ENCODE peak calls at places on chromosomes 16 and 17, in seven cellular contexts. One of them, this sample, is unnamed.

GRCh38 chr17:29784661-29785060 is 145.4 kb downstream of the SSH2 start:
- DNase-seq in Panc1: no peak
- DNase-seq in substantia nigra: no peak
- DNase-seq in activated T-cell treated with anti-CD3 and anti-CD28 coated beads for 24 hours: no peak
- DNase-seq in type B pancreatic cell: no peak
- DNase-seq in choroid plexus epithelial cell: peak
- DNase-seq in T-helper 2 cell: no peak
- DNase-seq in this sample: no peak

GRCh38 chr17:37388266-37388665 is 12.5 kb downstream of the C17orf78 start:
- DNase-seq in choroid plexus epithelial cell: peak
- DNase-seq in activated T-cell treated with anti-CD3 and anti-CD28 coated beads for 24 hours: no peak
- DNase-seq in Panc1: no peak
- DNase-seq in substantia nigra: no peak
- DNase-seq in type B pancreatic cell: no peak
- DNase-seq in T-helper 2 cell: no peak
- DNase-seq in this sample: no peak

GRCh38 chr16:30183236-30183960 is at the start of gene CORO1A:
- DNase-seq in choroid plexus epithelial cell: peak
- DNase-seq in T-helper 2 cell: peak
- DNase-seq in activated T-cell treated with anti-CD3 and anti-CD28 coated beads for 24 hours: peak
- DNase-seq in type B pancreatic cell: peak
- DNase-seq in Panc1: peak
- DNase-seq in substantia nigra: peak
- DNase-seq in this sample: no peak

GRCh38 chr17:34114174-34114573 is 140.9 kb upstream of the CCL2 start:
- DNase-seq in choroid plexus epithelial cell: no peak
- DNase-seq in Panc1: no peak
- DNase-seq in T-helper 2 cell: no peak
- DNase-seq in type B pancreatic cell: no peak
- DNase-seq in activated T-cell treated with anti-CD3 and anti-CD28 coated beads for 24 hours: no peak
- DNase-seq in substantia nigra: no peak
- DNase-seq in this sample: no peak

GRCh38 chr16:86960266-86960665 is 356.9 kb downstream of the C16orf95 start:
- DNase-seq in substantia nigra: no peak
- DNase-seq in type B pancreatic cell: no peak
- DNase-seq in Panc1: no peak
- DNase-seq in choroid plexus epithelial cell: no peak
- DNase-seq in activated T-cell treated with anti-CD3 and anti-CD28 coated beads for 24 hours: no peak
- DNase-seq in T-helper 2 cell: no peak
- DNase-seq in this sample: no peak

GRCh38 chr16:25135239-25135878 is 23.8 kb downstream of the LCMT1 start:
- DNase-seq in type B pancreatic cell: no peak
- DNase-seq in activated T-cell treated with anti-CD3 and anti-CD28 coated beads for 24 hours: no peak
- DNase-seq in T-helper 2 cell: no peak
- DNase-seq in choroid plexus epithelial cell: peak
- DNase-seq in substantia nigra: no peak
- DNase-seq in Panc1: no peak
- DNase-seq in this sample: no peak

GRCh38 chr16:3158014-3158497 is 23.2 kb downstream of the ZNF213 start:
- DNase-seq in choroid plexus epithelial cell: peak
- DNase-seq in Panc1: no peak
- DNase-seq in substantia nigra: no peak
- DNase-seq in activated T-cell treated with anti-CD3 and anti-CD28 coated beads for 24 hours: no peak
- DNase-seq in type B pancreatic cell: no peak
- DNase-seq in T-helper 2 cell: no peak
- DNase-seq in this sample: no peak

GRCh38 chr17:74798239-74798707 is 22.1 kb upstream of the NAT9 start:
- DNase-seq in Panc1: no peak
- DNase-seq in activated T-cell treated with anti-CD3 and anti-CD28 coated beads for 24 hours: no peak
- DNase-seq in choroid plexus epithelial cell: peak
- DNase-seq in substantia nigra: no peak
- DNase-seq in T-helper 2 cell: no peak
- DNase-seq in type B pancreatic cell: no peak
- DNase-seq in this sample: no peak

GRCh38 chr17:47301161-47301560 is 22.6 kb upstream of the EFCAB13 start:
- DNase-seq in substantia nigra: no peak
- DNase-seq in Panc1: no peak
- DNase-seq in type B pancreatic cell: peak
- DNase-seq in choroid plexus epithelial cell: no peak
- DNase-seq in activated T-cell treated with anti-CD3 and anti-CD28 coated beads for 24 hours: no peak
- DNase-seq in T-helper 2 cell: peak
- DNase-seq in this sample: no peak

GRCh38 chr17:50817838-50818237 is 17.5 kb upstream of the WFIKKN2 start:
- DNase-seq in activated T-cell treated with anti-CD3 and anti-CD28 coated beads for 24 hours: no peak
- DNase-seq in T-helper 2 cell: no peak
- DNase-seq in Panc1: no peak
- DNase-seq in substantia nigra: no peak
- DNase-seq in type B pancreatic cell: no peak
- DNase-seq in choroid plexus epithelial cell: peak
- DNase-seq in this sample: peak

GRCh38 chr16:86383488-86384262 is 126.7 kb upstream of the FOXF1 start:
- DNase-seq in T-helper 2 cell: no peak
- DNase-seq in Panc1: no peak
- DNase-seq in substantia nigra: no peak
- DNase-seq in choroid plexus epithelial cell: peak
- DNase-seq in type B pancreatic cell: no peak
- DNase-seq in activated T-cell treated with anti-CD3 and anti-CD28 coated beads for 24 hours: no peak
- DNase-seq in this sample: no peak

GRCh38 chr17:66764559-66764958 is 70.4 kb upstream of the CACNG5 start:
- DNase-seq in choroid plexus epithelial cell: no peak
- DNase-seq in T-helper 2 cell: no peak
- DNase-seq in type B pancreatic cell: no peak
- DNase-seq in activated T-cell treated with anti-CD3 and anti-CD28 coated beads for 24 hours: no peak
- DNase-seq in Panc1: no peak
- DNase-seq in substantia nigra: no peak
- DNase-seq in this sample: no peak

GRCh38 chr16:30005341-30006094 is 5.3 kb downstream of the DOC2A start:
- DNase-seq in activated T-cell treated with anti-CD3 and anti-CD28 coated beads for 24 hours: no peak
- DNase-seq in substantia nigra: no peak
- DNase-seq in T-helper 2 cell: peak
- DNase-seq in type B pancreatic cell: no peak
- DNase-seq in Panc1: no peak
- DNase-seq in choroid plexus epithelial cell: peak
- DNase-seq in this sample: no peak

GRCh38 chr17:57451126-57451690 is 194.9 kb downstream of the MSI2 start:
- DNase-seq in Panc1: no peak
- DNase-seq in substantia nigra: no peak
- DNase-seq in T-helper 2 cell: peak
- DNase-seq in choroid plexus epithelial cell: no peak
- DNase-seq in type B pancreatic cell: no peak
- DNase-seq in activated T-cell treated with anti-CD3 and anti-CD28 coated beads for 24 hours: no peak
- DNase-seq in this sample: no peak

GRCh38 chr17:32283745-32284207 is 18.1 kb downstream of the RHBDL3 start:
- DNase-seq in activated T-cell treated with anti-CD3 and anti-CD28 coated beads for 24 hours: no peak
- DNase-seq in T-helper 2 cell: no peak
- DNase-seq in Panc1: no peak
- DNase-seq in choroid plexus epithelial cell: no peak
- DNase-seq in type B pancreatic cell: no peak
- DNase-seq in substantia nigra: no peak
- DNase-seq in this sample: no peak

GRCh38 chr16:21590791-21591190 is 8.6 kb upstream of the METTL9 start:
- DNase-seq in activated T-cell treated with anti-CD3 and anti-CD28 coated beads for 24 hours: no peak
- DNase-seq in type B pancreatic cell: no peak
- DNase-seq in Panc1: no peak
- DNase-seq in substantia nigra: no peak
- DNase-seq in choroid plexus epithelial cell: no peak
- DNase-seq in T-helper 2 cell: no peak
- DNase-seq in this sample: no peak

GRCh38 chr16:2278272-2278608 is 10.3 kb upstream of the RNPS1 start:
- DNase-seq in choroid plexus epithelial cell: no peak
- DNase-seq in Panc1: no peak
- DNase-seq in type B pancreatic cell: no peak
- DNase-seq in T-helper 2 cell: no peak
- DNase-seq in substantia nigra: no peak
- DNase-seq in activated T-cell treated with anti-CD3 and anti-CD28 coated beads for 24 hours: no peak
- DNase-seq in this sample: no peak

GRCh38 chr16:47612711-47613110 is 151.6 kb downstream of the PHKB start:
- DNase-seq in choroid plexus epithelial cell: peak
- DNase-seq in type B pancreatic cell: no peak
- DNase-seq in Panc1: no peak
- DNase-seq in activated T-cell treated with anti-CD3 and anti-CD28 coated beads for 24 hours: no peak
- DNase-seq in T-helper 2 cell: no peak
- DNase-seq in substantia nigra: no peak
- DNase-seq in this sample: no peak

GRCh38 chr16:19874816-19875546 is 9.7 kb downstream of the GPRC5B start:
- DNase-seq in Panc1: no peak
- DNase-seq in type B pancreatic cell: no peak
- DNase-seq in choroid plexus epithelial cell: no peak
- DNase-seq in substantia nigra: no peak
- DNase-seq in activated T-cell treated with anti-CD3 and anti-CD28 coated beads for 24 hours: no peak
- DNase-seq in T-helper 2 cell: no peak
- DNase-seq in this sample: no peak

GRCh38 chr16:58475220-58475619 is 24.7 kb upstream of the NDRG4 start:
- DNase-seq in T-helper 2 cell: no peak
- DNase-seq in type B pancreatic cell: no peak
- DNase-seq in substantia nigra: no peak
- DNase-seq in Panc1: no peak
- DNase-seq in activated T-cell treated with anti-CD3 and anti-CD28 coated beads for 24 hours: no peak
- DNase-seq in choroid plexus epithelial cell: no peak
- DNase-seq in this sample: no peak

GRCh38 chr16:897200-897543 is 73.6 kb downstream of the LMF1 start:
- DNase-seq in type B pancreatic cell: no peak
- DNase-seq in activated T-cell treated with anti-CD3 and anti-CD28 coated beads for 24 hours: no peak
- DNase-seq in substantia nigra: no peak
- DNase-seq in Panc1: no peak
- DNase-seq in choroid plexus epithelial cell: no peak
- DNase-seq in T-helper 2 cell: no peak
- DNase-seq in this sample: no peak

GRCh38 chr17:1011138-1011537 is 14.2 kb downstream of the TIMM22 start:
- DNase-seq in activated T-cell treated with anti-CD3 and anti-CD28 coated beads for 24 hours: no peak
- DNase-seq in Panc1: no peak
- DNase-seq in choroid plexus epithelial cell: no peak
- DNase-seq in type B pancreatic cell: no peak
- DNase-seq in substantia nigra: no peak
- DNase-seq in T-helper 2 cell: no peak
- DNase-seq in this sample: no peak

GRCh38 chr16:27330542-27330941 is 16.8 kb downstream of the IL4R start:
- DNase-seq in choroid plexus epithelial cell: peak
- DNase-seq in type B pancreatic cell: no peak
- DNase-seq in substantia nigra: no peak
- DNase-seq in activated T-cell treated with anti-CD3 and anti-CD28 coated beads for 24 hours: no peak
- DNase-seq in T-helper 2 cell: peak
- DNase-seq in Panc1: no peak
- DNase-seq in this sample: no peak

GRCh38 chr16:61083711-61084110 is 952.5 kb downstream of the CDH8 start:
- DNase-seq in T-helper 2 cell: no peak
- DNase-seq in choroid plexus epithelial cell: no peak
- DNase-seq in activated T-cell treated with anti-CD3 and anti-CD28 coated beads for 24 hours: no peak
- DNase-seq in type B pancreatic cell: no peak
- DNase-seq in Panc1: no peak
- DNase-seq in substantia nigra: no peak
- DNase-seq in this sample: no peak

GRCh38 chr17:7466644-7467341 is 12.6 kb downstream of the ZBTB4 start:
- DNase-seq in substantia nigra: no peak
- DNase-seq in type B pancreatic cell: no peak
- DNase-seq in choroid plexus epithelial cell: peak
- DNase-seq in activated T-cell treated with anti-CD3 and anti-CD28 coated beads for 24 hours: no peak
- DNase-seq in Panc1: no peak
- DNase-seq in T-helper 2 cell: no peak
- DNase-seq in this sample: no peak

GRCh38 chr16:50680907-50681885 is at the start of gene SNX20:
- DNase-seq in substantia nigra: no peak
- DNase-seq in type B pancreatic cell: no peak
- DNase-seq in Panc1: no peak
- DNase-seq in activated T-cell treated with anti-CD3 and anti-CD28 coated beads for 24 hours: peak
- DNase-seq in choroid plexus epithelial cell: no peak
- DNase-seq in T-helper 2 cell: peak
- DNase-seq in this sample: no peak

GRCh38 chr16:85199069-85199725 is 86.9 kb upstream of the CIBAR2 start:
- DNase-seq in choroid plexus epithelial cell: no peak
- DNase-seq in T-helper 2 cell: no peak
- DNase-seq in Panc1: no peak
- DNase-seq in substantia nigra: no peak
- DNase-seq in type B pancreatic cell: no peak
- DNase-seq in activated T-cell treated with anti-CD3 and anti-CD28 coated beads for 24 hours: no peak
- DNase-seq in this sample: no peak

GRCh38 chr16:12461201-12461600 is 342.5 kb downstream of the CPPED1 start:
- DNase-seq in substantia nigra: no peak
- DNase-seq in type B pancreatic cell: no peak
- DNase-seq in T-helper 2 cell: no peak
- DNase-seq in Panc1: no peak
- DNase-seq in choroid plexus epithelial cell: peak
- DNase-seq in activated T-cell treated with anti-CD3 and anti-CD28 coated beads for 24 hours: no peak
- DNase-seq in this sample: peak

GRCh38 chr17:78735832-78736525 is 46.1 kb downstream of the CYTH1 start:
- DNase-seq in type B pancreatic cell: no peak
- DNase-seq in activated T-cell treated with anti-CD3 and anti-CD28 coated beads for 24 hours: no peak
- DNase-seq in substantia nigra: no peak
- DNase-seq in T-helper 2 cell: peak
- DNase-seq in Panc1: no peak
- DNase-seq in choroid plexus epithelial cell: no peak
- DNase-seq in this sample: no peak

GRCh38 chr17:66702106-66702936 is 132.6 kb upstream of the CACNG5 start:
- DNase-seq in choroid plexus epithelial cell: peak
- DNase-seq in activated T-cell treated with anti-CD3 and anti-CD28 coated beads for 24 hours: no peak
- DNase-seq in T-helper 2 cell: peak
- DNase-seq in Panc1: peak
- DNase-seq in type B pancreatic cell: no peak
- DNase-seq in substantia nigra: no peak
- DNase-seq in this sample: no peak

GRCh38 chr16:49952386-49952785 is 72.6 kb upstream of the CNEP1R1 start:
- DNase-seq in T-helper 2 cell: no peak
- DNase-seq in activated T-cell treated with anti-CD3 and anti-CD28 coated beads for 24 hours: no peak
- DNase-seq in type B pancreatic cell: no peak
- DNase-seq in substantia nigra: no peak
- DNase-seq in choroid plexus epithelial cell: peak
- DNase-seq in Panc1: no peak
- DNase-seq in this sample: peak

GRCh38 chr16:87836844-87837581 is 32.3 kb downstream of the SLC7A5 start:
- DNase-seq in activated T-cell treated with anti-CD3 and anti-CD28 coated beads for 24 hours: no peak
- DNase-seq in Panc1: no peak
- DNase-seq in type B pancreatic cell: no peak
- DNase-seq in T-helper 2 cell: no peak
- DNase-seq in choroid plexus epithelial cell: no peak
- DNase-seq in substantia nigra: no peak
- DNase-seq in this sample: no peak

GRCh38 chr17:9241371-9241712 is 220.0 kb downstream of the NTN1 start:
- DNase-seq in activated T-cell treated with anti-CD3 and anti-CD28 coated beads for 24 hours: no peak
- DNase-seq in substantia nigra: peak
- DNase-seq in Panc1: no peak
- DNase-seq in choroid plexus epithelial cell: no peak
- DNase-seq in T-helper 2 cell: no peak
- DNase-seq in type B pancreatic cell: no peak
- DNase-seq in this sample: no peak

GRCh38 chr17:73142763-73143395 is 21.9 kb upstream of the SSTR2 start:
- DNase-seq in Panc1: no peak
- DNase-seq in type B pancreatic cell: no peak
- DNase-seq in substantia nigra: no peak
- DNase-seq in choroid plexus epithelial cell: peak
- DNase-seq in T-helper 2 cell: peak
- DNase-seq in activated T-cell treated with anti-CD3 and anti-CD28 coated beads for 24 hours: no peak
- DNase-seq in this sample: no peak

This sample was measured in kidney epithelial cell.